ENCODE peak calls at places on chromosome 11, in five cellular contexts. One of them, this sample, is unnamed. For H3K4me1, the result is how much of the 10 kb centered on the place peaks cover.

GRCh38 chr11:2217211-2218081 is 45.8 kb upstream of the TH start:
- DNase-seq in PC-3: no peak
- DNase-seq in GM23248: no peak
- DNase-seq in mammary epithelial cell: no peak
- DNase-seq in PC-9: no peak
- DNase-seq in this sample: no peak

GRCh38 chr11:87097582-87097981 is 59.8 kb downstream of the TMEM135 start:
- DNase-seq in PC-3: peak
- DNase-seq in GM23248: peak
- DNase-seq in mammary epithelial cell: peak
- DNase-seq in PC-9: peak
- DNase-seq in this sample: peak

GRCh38 chr11:69969890-69970784 is 108.0 kb upstream of the ANO1 start:
- DNase-seq in PC-3: no peak
- DNase-seq in GM23248: no peak
- DNase-seq in mammary epithelial cell: no peak
- DNase-seq in PC-9: no peak
- DNase-seq in this sample: no peak

GRCh38 chr11:130740819-130741218 is 175.5 kb downstream of the SNX19 start:
- DNase-seq in PC-3: no peak
- DNase-seq in GM23248: peak
- DNase-seq in mammary epithelial cell: no peak
- DNase-seq in PC-9: no peak
- DNase-seq in this sample: peak

GRCh38 chr11:71548120-71548519 is at the start of gene KRTAP5-9:
- DNase-seq in PC-3: no peak
- DNase-seq in GM23248: no peak
- DNase-seq in mammary epithelial cell: no peak
- DNase-seq in PC-9: no peak
- DNase-seq in this sample: no peak

GRCh38 chr11:85766801-85767200 is 44.1 kb downstream of the SYTL2 start:
- DNase-seq in PC-3: no peak
- DNase-seq in GM23248: peak
- DNase-seq in mammary epithelial cell: no peak
- DNase-seq in PC-9: no peak
- DNase-seq in this sample: no peak

GRCh38 chr11:122721201-122721963 is 65.9 kb downstream of the UBASH3B start:
- DNase-seq in PC-3: no peak
- DNase-seq in GM23248: peak
- DNase-seq in mammary epithelial cell: no peak
- DNase-seq in PC-9: no peak
- DNase-seq in this sample: peak

GRCh38 chr11:76067099-76067498 is 139.2 kb downstream of the WNT11 start:
- DNase-seq in PC-3: no peak
- DNase-seq in GM23248: peak
- DNase-seq in mammary epithelial cell: no peak
- DNase-seq in PC-9: no peak
- DNase-seq in this sample: no peak

GRCh38 chr11:57255618-57256017 is 18.6 kb upstream of the APLNR start:
- DNase-seq in PC-3: peak
- DNase-seq in GM23248: peak
- DNase-seq in mammary epithelial cell: peak
- DNase-seq in PC-9: no peak
- DNase-seq in this sample: no peak

GRCh38 chr11:8285796-8286195 is 22.1 kb upstream of the LMO1 start:
- DNase-seq in PC-3: no peak
- DNase-seq in GM23248: no peak
- DNase-seq in mammary epithelial cell: no peak
- DNase-seq in PC-9: no peak
- DNase-seq in this sample: no peak

GRCh38 chr11:105164226-105164625 is 24.7 kb upstream of the CARD18 start:
- DNase-seq in PC-3: peak
- DNase-seq in GM23248: no peak
- DNase-seq in mammary epithelial cell: no peak
- DNase-seq in PC-9: no peak
- DNase-seq in this sample: no peak

GRCh38 chr11:133134561-133135173 is 397.6 kb downstream of the OPCML start:
- DNase-seq in PC-3: peak
- DNase-seq in GM23248: peak
- DNase-seq in mammary epithelial cell: peak
- DNase-seq in PC-9: peak
- DNase-seq in this sample: peak

GRCh38 chr11:127493330-127493729 is 492.8 kb upstream of the KIRREL3 start:
- DNase-seq in PC-3: peak
- DNase-seq in GM23248: peak
- DNase-seq in mammary epithelial cell: peak
- DNase-seq in PC-9: no peak
- DNase-seq in this sample: peak

GRCh38 chr11:134511255-134511654 is 99.2 kb upstream of the B3GAT1 start:
- DNase-seq in PC-3: no peak
- DNase-seq in GM23248: no peak
- DNase-seq in mammary epithelial cell: no peak
- DNase-seq in PC-9: no peak
- DNase-seq in this sample: no peak

GRCh38 chr11:2530131-2530854 is 85.5 kb downstream of the KCNQ1 start:
- DNase-seq in PC-3: no peak
- DNase-seq in GM23248: no peak
- DNase-seq in mammary epithelial cell: no peak
- DNase-seq in PC-9: no peak
- DNase-seq in this sample: no peak

GRCh38 chr11:125569913-125570621 is 790 bp downstream of the EI24 start:
- DNase-seq in PC-3: peak
- DNase-seq in GM23248: peak
- DNase-seq in mammary epithelial cell: peak
- DNase-seq in PC-9: no peak
- DNase-seq in this sample: peak

GRCh38 chr11:61380914-61381313 is 11.5 kb upstream of the TMEM216 start:
- DNase-seq in PC-3: no peak
- DNase-seq in GM23248: no peak
- DNase-seq in mammary epithelial cell: no peak
- DNase-seq in PC-9: no peak
- DNase-seq in this sample: no peak

GRCh38 chr11:15150507-15150906 is 35.8 kb downstream of the INSC start:
- DNase-seq in PC-3: no peak
- DNase-seq in GM23248: no peak
- DNase-seq in mammary epithelial cell: no peak
- DNase-seq in PC-9: no peak
- DNase-seq in this sample: no peak

GRCh38 chr11:132312161-132312560 is 941.7 kb downstream of the NTM start:
- DNase-seq in PC-3: peak
- DNase-seq in GM23248: peak
- DNase-seq in mammary epithelial cell: peak
- DNase-seq in PC-9: no peak
- DNase-seq in this sample: peak

GRCh38 chr11:57180964-57181363 is 789 bp upstream of the LRRC55 start:
- DNase-seq in PC-3: no peak
- DNase-seq in GM23248: no peak
- DNase-seq in mammary epithelial cell: no peak
- DNase-seq in PC-9: no peak
- DNase-seq in this sample: no peak

GRCh38 chr11:128784059-128784804 is 82.9 kb downstream of the KCNJ1 start:
- DNase-seq in PC-3: no peak
- DNase-seq in GM23248: no peak
- DNase-seq in mammary epithelial cell: no peak
- DNase-seq in PC-9: no peak
- DNase-seq in this sample: no peak

GRCh38 chr11:28976801-28977145 is 868.6 kb downstream of the METTL15 start:
- DNase-seq in PC-3: no peak
- DNase-seq in GM23248: no peak
- DNase-seq in mammary epithelial cell: no peak
- DNase-seq in PC-9: no peak
- DNase-seq in this sample: peak

GRCh38 chr11:75352417-75353206 is 1.2 kb upstream of the ARRB1 start:
- DNase-seq in PC-3: no peak
- DNase-seq in GM23248: peak
- DNase-seq in mammary epithelial cell: no peak
- DNase-seq in PC-9: no peak
- DNase-seq in this sample: no peak

GRCh38 chr11:78310500-78310909 is 107.1 kb downstream of the GAB2 start:
- DNase-seq in PC-3: no peak
- DNase-seq in GM23248: peak
- DNase-seq in mammary epithelial cell: no peak
- DNase-seq in PC-9: no peak
- DNase-seq in this sample: peak

GRCh38 chr11:86934933-86935579 is 20.1 kb downstream of the FZD4 start:
- DNase-seq in PC-3: peak
- DNase-seq in GM23248: no peak
- DNase-seq in mammary epithelial cell: no peak
- DNase-seq in PC-9: no peak
- DNase-seq in this sample: no peak

GRCh38 chr11:60172011-60172410 is 10.9 kb downstream of the MS4A6A start:
- DNase-seq in PC-3: peak
- DNase-seq in GM23248: no peak
- DNase-seq in mammary epithelial cell: peak
- DNase-seq in PC-9: no peak
- DNase-seq in this sample: no peak

DNA sequence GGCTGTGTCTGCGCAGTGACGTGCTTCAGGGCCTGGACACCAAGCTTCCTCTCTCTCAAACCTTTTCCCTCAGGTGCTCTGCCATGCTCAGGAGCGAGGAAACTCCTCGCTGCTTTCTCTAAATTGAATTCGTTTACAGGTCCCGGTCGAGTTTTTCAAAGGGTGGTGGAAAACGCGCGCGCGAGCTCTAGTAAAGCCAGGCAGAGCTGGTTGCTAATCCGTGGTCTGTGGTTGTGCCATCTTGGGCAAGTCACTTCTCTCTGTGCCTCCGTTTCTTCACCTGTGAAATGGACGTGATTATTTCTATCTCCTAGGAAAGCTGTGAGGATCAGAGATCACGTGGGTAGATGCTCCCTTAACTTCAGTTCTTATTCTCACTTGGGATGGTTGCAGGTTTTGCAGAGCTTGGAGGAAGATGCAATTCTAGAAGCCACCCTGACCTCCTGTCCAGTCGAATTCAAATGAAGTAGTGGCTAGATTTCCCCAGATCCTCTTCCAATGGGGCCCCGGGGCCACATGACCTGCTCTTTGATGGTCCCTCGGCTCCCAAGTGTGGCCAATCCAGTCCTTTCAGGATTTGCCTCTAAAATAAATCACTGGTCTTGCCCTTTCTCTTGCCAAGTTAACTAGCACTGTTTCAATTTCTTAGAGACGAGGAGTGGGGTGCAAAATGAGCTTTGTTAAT is 10.5 kb upstream of the ALX4 start:
- DNase-seq in PC-3: no peak
- DNase-seq in GM23248: no peak
- DNase-seq in mammary epithelial cell: no peak
- DNase-seq in PC-9: no peak
- DNase-seq in this sample: no peak
- TF ChIP-seq EZH2 in PC-3: no peak
- TF ChIP-seq EZH2 in GM23248: no peak
- TF ChIP-seq EZH2 in mammary epithelial cell: no peak
- TF ChIP-seq EZH2 in PC-9: no peak
- TF ChIP-seq EZH2 in this sample: no peak

DNA sequence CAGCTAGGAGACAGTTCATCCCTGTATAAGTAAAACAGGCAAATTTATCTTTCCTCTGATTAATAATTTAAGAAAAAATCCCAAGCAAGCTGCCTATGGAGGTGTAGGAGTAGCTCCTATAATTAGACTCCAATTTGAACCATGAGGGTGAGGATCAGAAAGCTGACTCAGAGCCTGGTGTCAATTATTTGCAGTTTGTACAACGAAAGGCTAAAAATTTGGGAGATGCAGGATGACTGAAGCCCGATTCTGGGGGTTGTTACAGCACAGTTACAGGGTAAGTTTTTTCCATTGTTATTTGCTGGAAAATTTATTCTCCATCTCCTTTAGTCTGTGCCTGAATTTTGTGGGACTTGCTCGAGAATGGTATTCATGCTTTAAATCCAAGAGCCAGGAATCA is 359.4 kb upstream of the CCDC90B start:
- DNase-seq in PC-3: no peak
- DNase-seq in GM23248: no peak
- DNase-seq in mammary epithelial cell: no peak
- DNase-seq in PC-9: no peak
- DNase-seq in this sample: no peak
- H3K4me1 ChIP-seq in PC-3: under half
- H3K4me1 ChIP-seq in GM23248: under half
- H3K4me1 ChIP-seq in mammary epithelial cell: under half
- H3K4me1 ChIP-seq in PC-9: under half
- H3K4me1 ChIP-seq in this sample: under half

GRCh38 chr11:73894725-73895335 is 18.0 kb downstream of the PAAF1 start:
- DNase-seq in PC-3: peak
- DNase-seq in GM23248: peak
- DNase-seq in mammary epithelial cell: peak
- DNase-seq in PC-9: no peak
- DNase-seq in this sample: peak
- H3K4me2 ChIP-seq in PC-3: peak
- H3K4me2 ChIP-seq in GM23248: peak
- H3K4me2 ChIP-seq in mammary epithelial cell: no peak
- H3K4me2 ChIP-seq in PC-9: no peak
- H3K4me2 ChIP-seq in this sample: peak

GRCh38 chr11:64713031-64713780 is 9.8 kb downstream of the NRXN2 start:
- DNase-seq in PC-3: no peak
- DNase-seq in GM23248: peak
- DNase-seq in mammary epithelial cell: peak
- DNase-seq in PC-9: peak
- DNase-seq in this sample: peak
- TF ChIP-seq EZH2 in PC-3: no peak
- TF ChIP-seq EZH2 in GM23248: no peak
- TF ChIP-seq EZH2 in mammary epithelial cell: peak
- TF ChIP-seq EZH2 in PC-9: no peak
- TF ChIP-seq EZH2 in this sample: peak

DNA sequence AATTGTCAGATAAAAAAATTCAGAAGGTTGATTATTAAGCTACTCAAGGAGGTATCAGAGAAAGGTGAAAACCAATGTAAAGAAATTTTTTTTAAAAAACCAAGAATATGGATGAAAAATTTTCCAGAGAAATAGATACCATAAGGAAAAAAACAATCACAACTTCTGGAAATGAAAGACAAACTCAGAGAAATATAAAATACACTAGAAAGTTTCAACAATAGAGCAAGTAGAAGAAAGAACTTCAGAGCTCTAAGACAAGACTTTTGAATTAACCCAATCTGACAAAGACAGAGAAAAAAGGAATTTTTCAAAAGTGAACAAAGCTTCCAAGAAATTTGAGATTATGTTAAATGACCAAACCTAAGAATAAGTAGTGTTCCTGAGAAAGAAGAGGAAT is 62.9 kb upstream of the TEAD1 start:
- DNase-seq in PC-3: no peak
- DNase-seq in GM23248: no peak
- DNase-seq in mammary epithelial cell: no peak
- DNase-seq in PC-9: no peak
- DNase-seq in this sample: no peak
- H3K4me1 ChIP-seq in PC-3: under half
- H3K4me1 ChIP-seq in GM23248: under half
- H3K4me1 ChIP-seq in mammary epithelial cell: under half
- H3K4me1 ChIP-seq in PC-9: under half
- H3K4me1 ChIP-seq in this sample: under half

GRCh38 chr11:67211656-67212436 is 54.4 kb upstream of the GRK2 start:
- DNase-seq in PC-3: no peak
- DNase-seq in GM23248: no peak
- DNase-seq in mammary epithelial cell: no peak
- DNase-seq in PC-9: no peak
- DNase-seq in this sample: no peak

DNA sequence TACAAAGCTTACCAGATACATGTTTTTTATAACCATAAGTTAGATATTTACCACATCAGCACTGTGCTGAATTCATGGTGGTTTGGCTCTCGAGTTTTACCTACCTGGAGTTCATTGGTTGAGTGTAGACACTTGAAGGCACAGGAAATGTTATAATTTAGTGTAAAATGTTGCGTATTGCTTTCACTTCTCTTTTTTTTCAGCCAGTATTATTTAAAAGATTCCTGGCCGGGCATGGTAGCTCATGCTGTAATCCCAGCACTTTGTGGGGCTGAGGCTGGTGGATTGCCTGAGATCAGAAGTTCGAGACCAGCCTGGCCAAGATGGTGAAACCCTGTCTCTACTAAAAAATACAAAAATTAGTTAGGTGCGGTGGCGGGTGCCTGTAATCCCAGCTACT is 53.0 kb upstream of the GRK2 start:
- DNase-seq in PC-3: no peak
- DNase-seq in GM23248: no peak
- DNase-seq in mammary epithelial cell: no peak
- DNase-seq in PC-9: no peak
- DNase-seq in this sample: no peak
- H3K4me2 ChIP-seq in PC-3: no peak
- H3K4me2 ChIP-seq in GM23248: no peak
- H3K4me2 ChIP-seq in mammary epithelial cell: no peak
- H3K4me2 ChIP-seq in PC-9: no peak
- H3K4me2 ChIP-seq in this sample: no peak